ENCODE peak calls at places on chromosomes 13 and 19, in four cellular contexts. O, G, H and Y are unnamed samples. For H3K4me1, the result is how much of the 10 kb centered on the place peaks cover.

GRCh38 chr19:40394816-40395210 is 4.8 kb upstream of the HIPK4 start:
- DNase-seq in H (no peak), G (no peak), O (no peak), Y (no peak)

GRCh38 chr13:113220877-113221276 is 11.5 kb downstream of the CUL4A start:
- DNase-seq in H (no peak), O (no peak), G (no peak), Y (no peak)

GRCh38 chr19:3575260-3575741 is 2.6 kb downstream of the HMG20B start:
- DNase-seq in G (no peak), H (no peak), O (no peak), Y (no peak)

GRCh38 chr13:92896842-92897241 is 329.8 kb upstream of the GPC6 start:
- DNase-seq in H (no peak), G (no peak), O (no peak), Y (no peak)

GRCh38 chr13:113926301-113926761 is 47.5 kb downstream of the C13orf46 start:
- DNase-seq in H (no peak), O (no peak), G (no peak), Y (peak)

GRCh38 chr13:51585696-51586095 is 1.4 kb downstream of the WDFY2 start:
- DNase-seq in O (no peak), G (no peak), H (no peak), Y (no peak)

GRCh38 chr13:99303863-99304521 is 3.2 kb downstream of the GPR183 start:
- DNase-seq in G (no peak), O (no peak), H (no peak), Y (no peak)

GRCh38 chr13:51997641-51998330 is 13.5 kb downstream of the ATP7B start:
- DNase-seq in O (no peak), G (no peak), H (no peak), Y (no peak)

GRCh38 chr13:30816733-30817132 is 81.4 kb downstream of the ALOX5AP start:
- DNase-seq in O (no peak), H (no peak), G (no peak), Y (no peak)

GRCh38 chr13:114162533-114162922 is 16.5 kb upstream of the CFAP97D2 start:
- DNase-seq in H (no peak), O (no peak), G (no peak), Y (no peak)

GRCh38 chr19:16001481-16002312 is 52.9 kb downstream of the OR10H4 start:
- DNase-seq in G (no peak), H (no peak), O (no peak), Y (no peak)

GRCh38 chr19:21482863-21483276 is 22.5 kb upstream of the ZNF429 start:
- DNase-seq in G (no peak), H (peak), O (peak), Y (peak)

GRCh38 chr19:7851623-7852500 is 21.8 kb downstream of the EVI5L start:
- DNase-seq in H (peak), O (no peak), G (no peak), Y (peak)

GRCh38 chr19:54201172-54201701 is 579 bp downstream of the RPS9 start:
- DNase-seq in H (no peak), G (no peak), O (no peak), Y (no peak)

GRCh38 chr13:75258159-75258782 is 223.7 kb downstream of the TBC1D4 start:
- DNase-seq in O (no peak), H (no peak), G (no peak), Y (no peak)

GRCh38 chr19:1913781-1914577 is 8.8 kb downstream of the ADAT3 start:
- DNase-seq in O (no peak), H (peak), G (no peak), Y (no peak)

GRCh38 chr19:10655457-10656312 is 1.5 kb downstream of the ILF3 start:
- DNase-seq in G (no peak), H (peak), O (no peak), Y (no peak)

GRCh38 chr13:105465251-105465650 is 1070.2 kb downstream of the EFNB2 start:
- DNase-seq in G (no peak), H (no peak), O (no peak), Y (no peak)

GRCh38 chr13:98571955-98572662 is 4.8 kb downstream of the STK24 start:
- DNase-seq in G (no peak), H (no peak), O (no peak), Y (peak)

GRCh38 chr13:42969558-42970172 is 22.4 kb downstream of the EPSTI1 start:
- DNase-seq in O (peak), H (peak), G (no peak), Y (peak)

GRCh38 chr19:911197-912033 is 1.6 kb downstream of the R3HDM4 start:
- DNase-seq in O (no peak), G (no peak), H (peak), Y (no peak)
- H3K4me3 ChIP-seq in O (no peak), G (no peak), H (no peak), Y (no peak)

GRCh38 chr19:24048261-24048660 is 38.7 kb upstream of the ZNF254 start:
- DNase-seq in O (no peak), G (no peak), H (no peak), Y (no peak)
- TF ChIP-seq CTCF in O (no peak), G (no peak), H (no peak), Y (no peak)

GRCh38 chr19:14502334-14503092 is 6.6 kb upstream of the GIPC1 start:
- DNase-seq in G (no peak), O (no peak), H (no peak), Y (no peak)

GRCh38 chr19:14507704-14508246 is 10.4 kb downstream of the DNAJB1 start:
- DNase-seq in O (no peak), H (no peak), G (no peak), Y (no peak)

GRCh38 chr19:14509382-14509781 is 8.8 kb downstream of the DNAJB1 start:
- DNase-seq in G (no peak), O (no peak), H (no peak), Y (no peak)

GRCh38 chr19:14503285-14503684 is 7.4 kb upstream of the GIPC1 start:
- DNase-seq in O (no peak), H (no peak), G (no peak), Y (no peak)

GRCh38 chr19:14505488-14506239 is 9.7 kb upstream of the GIPC1 start:
- DNase-seq in G (no peak), O (peak), H (peak), Y (peak)
- H3K4me1 ChIP-seq in G (half or more), O (under half), H (under half), Y (under half)

GRCh38 chr19:44757057-44757734 is 8.7 kb downstream of the BCL3 start:
- DNase-seq in G (no peak), H (peak), O (no peak), Y (no peak)
- H3K4me3 ChIP-seq in G (peak), H (peak), O (no peak), Y (peak)

DNA sequence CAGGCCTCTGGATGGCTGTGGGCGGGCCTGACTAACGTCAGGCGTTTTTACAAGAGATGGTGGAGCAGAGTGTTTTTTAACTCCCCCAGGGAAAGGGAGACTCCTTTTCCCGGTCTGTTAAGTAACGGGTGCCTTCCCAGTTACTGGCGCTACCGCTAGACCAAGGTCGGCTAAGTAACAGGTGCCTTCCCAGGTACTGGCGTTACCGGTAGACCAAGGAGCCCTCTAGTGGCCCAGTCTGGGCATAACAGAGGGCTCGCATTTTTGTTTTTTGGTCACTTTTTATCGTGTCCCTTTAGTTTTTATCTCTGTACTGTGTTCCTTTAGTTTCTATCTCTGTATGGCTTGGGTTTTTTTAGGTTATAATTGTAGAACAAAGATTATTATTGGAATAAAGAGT is 10.0 kb downstream of the ZNF383 start:
- DNase-seq in O (peak), H (no peak), G (no peak), Y (no peak)
- TF ChIP-seq CTCF in O (peak), H (no peak), G (peak), Y (no peak)

GRCh38 chr19:19434483-19435045 is 29.1 kb downstream of the GATAD2A start:
- DNase-seq in O (no peak), G (no peak), H (no peak), Y (no peak)
- H3K4me1 ChIP-seq in O (half or more), G (half or more), H (under half), Y (under half)